ENCODE peak calls at places on chromosome 11, in five cellular contexts. One of them, this sample, is unnamed.

GRCh38 chr11:2387266-2387982 is 10.3 kb downstream of the CD81 start:
- DNase-seq in neuronal stem cell: no peak
- DNase-seq in KBM-7: no peak
- DNase-seq in dermis blood vessel endothelial cell: peak
- DNase-seq in 8988T: no peak
- DNase-seq in this sample: no peak

GRCh38 chr11:105856954-105857353 is 165.1 kb downstream of the MSANTD4 start:
- DNase-seq in neuronal stem cell: no peak
- DNase-seq in KBM-7: no peak
- DNase-seq in dermis blood vessel endothelial cell: no peak
- DNase-seq in 8988T: no peak
- DNase-seq in this sample: no peak

GRCh38 chr11:107202189-107202588 is 183.9 kb upstream of the GUCY1A2 start:
- DNase-seq in neuronal stem cell: no peak
- DNase-seq in KBM-7: no peak
- DNase-seq in dermis blood vessel endothelial cell: no peak
- DNase-seq in 8988T: no peak
- DNase-seq in this sample: no peak

GRCh38 chr11:34534826-34535225 is 21.2 kb upstream of the ELF5 start:
- DNase-seq in neuronal stem cell: no peak
- DNase-seq in KBM-7: no peak
- DNase-seq in dermis blood vessel endothelial cell: no peak
- DNase-seq in 8988T: no peak
- DNase-seq in this sample: no peak

GRCh38 chr11:95373241-95373640 is 142.2 kb upstream of the SESN3 start:
- DNase-seq in neuronal stem cell: no peak
- DNase-seq in KBM-7: no peak
- DNase-seq in dermis blood vessel endothelial cell: no peak
- DNase-seq in 8988T: no peak
- DNase-seq in this sample: no peak

GRCh38 chr11:48154162-48154561 is 62.4 kb upstream of the OR4B1 start:
- DNase-seq in neuronal stem cell: no peak
- DNase-seq in KBM-7: no peak
- DNase-seq in dermis blood vessel endothelial cell: peak
- DNase-seq in 8988T: no peak
- DNase-seq in this sample: peak

GRCh38 chr11:134554106-134554505 is 142.1 kb upstream of the B3GAT1 start:
- DNase-seq in neuronal stem cell: no peak
- DNase-seq in KBM-7: no peak
- DNase-seq in dermis blood vessel endothelial cell: no peak
- DNase-seq in 8988T: no peak
- DNase-seq in this sample: no peak

GRCh38 chr11:7563269-7563668 is 49.5 kb downstream of the PPFIBP2 start:
- DNase-seq in neuronal stem cell: no peak
- DNase-seq in KBM-7: no peak
- DNase-seq in dermis blood vessel endothelial cell: no peak
- DNase-seq in 8988T: no peak
- DNase-seq in this sample: no peak

GRCh38 chr11:120800206-120800605 is 223.7 kb upstream of the TBCEL start:
- DNase-seq in neuronal stem cell: no peak
- DNase-seq in KBM-7: no peak
- DNase-seq in dermis blood vessel endothelial cell: no peak
- DNase-seq in 8988T: no peak
- DNase-seq in this sample: no peak

GRCh38 chr11:16365456-16366355 is 9.4 kb upstream of the SOX6 start:
- DNase-seq in neuronal stem cell: no peak
- DNase-seq in KBM-7: no peak
- DNase-seq in dermis blood vessel endothelial cell: no peak
- DNase-seq in 8988T: no peak
- DNase-seq in this sample: no peak

GRCh38 chr11:47886096-47886495 is 37.9 kb upstream of the NUP160 start:
- DNase-seq in neuronal stem cell: no peak
- DNase-seq in KBM-7: peak
- DNase-seq in dermis blood vessel endothelial cell: peak
- DNase-seq in 8988T: no peak
- DNase-seq in this sample: peak

GRCh38 chr11:130425156-130425555 is 3.3 kb downstream of the ADAMTS8 start:
- DNase-seq in neuronal stem cell: no peak
- DNase-seq in KBM-7: no peak
- DNase-seq in dermis blood vessel endothelial cell: no peak
- DNase-seq in 8988T: no peak
- DNase-seq in this sample: no peak

GRCh38 chr11:101428918-101429317 is 154.9 kb downstream of the TRPC6 start:
- DNase-seq in neuronal stem cell: no peak
- DNase-seq in KBM-7: peak
- DNase-seq in dermis blood vessel endothelial cell: peak
- DNase-seq in 8988T: no peak
- DNase-seq in this sample: no peak

GRCh38 chr11:96318850-96319249 is 24.1 kb downstream of the MAML2 start:
- DNase-seq in neuronal stem cell: no peak
- DNase-seq in KBM-7: no peak
- DNase-seq in dermis blood vessel endothelial cell: no peak
- DNase-seq in 8988T: no peak
- DNase-seq in this sample: no peak

GRCh38 chr11:86193297-86194095 is 51.1 kb upstream of the EED start:
- DNase-seq in neuronal stem cell: peak
- DNase-seq in KBM-7: peak
- DNase-seq in dermis blood vessel endothelial cell: peak
- DNase-seq in 8988T: peak
- DNase-seq in this sample: peak

GRCh38 chr11:419248-420005 is 4.6 kb upstream of the SIGIRR start:
- DNase-seq in neuronal stem cell: no peak
- DNase-seq in KBM-7: no peak
- DNase-seq in dermis blood vessel endothelial cell: no peak
- DNase-seq in 8988T: no peak
- DNase-seq in this sample: no peak

GRCh38 chr11:66546368-66546965 is at the start of gene ACTN3:
- DNase-seq in neuronal stem cell: peak
- DNase-seq in KBM-7: no peak
- DNase-seq in dermis blood vessel endothelial cell: no peak
- DNase-seq in 8988T: no peak
- DNase-seq in this sample: no peak

GRCh38 chr11:57638005-57638760 is 11.5 kb downstream of the YPEL4 start:
- DNase-seq in neuronal stem cell: peak
- DNase-seq in KBM-7: peak
- DNase-seq in dermis blood vessel endothelial cell: peak
- DNase-seq in 8988T: peak
- DNase-seq in this sample: peak

GRCh38 chr11:79264284-79264683 is 176.5 kb downstream of the TENM4 start:
- DNase-seq in neuronal stem cell: no peak
- DNase-seq in KBM-7: no peak
- DNase-seq in dermis blood vessel endothelial cell: no peak
- DNase-seq in 8988T: no peak
- DNase-seq in this sample: no peak

GRCh38 chr11:28133146-28133545 is 25.0 kb downstream of the METTL15 start:
- DNase-seq in neuronal stem cell: no peak
- DNase-seq in KBM-7: no peak
- DNase-seq in dermis blood vessel endothelial cell: no peak
- DNase-seq in 8988T: no peak
- DNase-seq in this sample: no peak

GRCh38 chr11:111069076-111069475 is 176.4 kb upstream of the POU2AF2 start:
- DNase-seq in neuronal stem cell: no peak
- DNase-seq in KBM-7: no peak
- DNase-seq in dermis blood vessel endothelial cell: peak
- DNase-seq in 8988T: no peak
- DNase-seq in this sample: peak

GRCh38 chr11:1412377-1413095 is 22.8 kb downstream of the BRSK2 start:
- DNase-seq in neuronal stem cell: no peak
- DNase-seq in KBM-7: no peak
- DNase-seq in dermis blood vessel endothelial cell: no peak
- DNase-seq in 8988T: no peak
- DNase-seq in this sample: no peak

GRCh38 chr11:15199693-15200092 is 85.0 kb downstream of the INSC start:
- DNase-seq in neuronal stem cell: no peak
- DNase-seq in KBM-7: no peak
- DNase-seq in dermis blood vessel endothelial cell: no peak
- DNase-seq in 8988T: no peak
- DNase-seq in this sample: no peak

GRCh38 chr11:122917311-122917710 is 34.8 kb downstream of the JHY start:
- DNase-seq in neuronal stem cell: no peak
- DNase-seq in KBM-7: no peak
- DNase-seq in dermis blood vessel endothelial cell: no peak
- DNase-seq in 8988T: no peak
- DNase-seq in this sample: no peak

GRCh38 chr11:125514336-125515101 is 18.5 kb upstream of the FEZ1 start:
- DNase-seq in neuronal stem cell: no peak
- DNase-seq in KBM-7: peak
- DNase-seq in dermis blood vessel endothelial cell: peak
- DNase-seq in 8988T: no peak
- DNase-seq in this sample: no peak

GRCh38 chr11:33772300-33772699 is 2.0 kb downstream of the FBXO3 start:
- DNase-seq in neuronal stem cell: no peak
- DNase-seq in KBM-7: no peak
- DNase-seq in dermis blood vessel endothelial cell: no peak
- DNase-seq in 8988T: no peak
- DNase-seq in this sample: no peak

GRCh38 chr11:3162410-3163240 is 2.5 kb downstream of the OSBPL5 start:
- DNase-seq in neuronal stem cell: no peak
- DNase-seq in KBM-7: no peak
- DNase-seq in dermis blood vessel endothelial cell: no peak
- DNase-seq in 8988T: peak
- DNase-seq in this sample: no peak

GRCh38 chr11:1628506-1629325 is 859 bp upstream of the KRTAP5-5 start:
- DNase-seq in neuronal stem cell: peak
- DNase-seq in KBM-7: peak
- DNase-seq in dermis blood vessel endothelial cell: peak
- DNase-seq in 8988T: peak
- DNase-seq in this sample: peak

GRCh38 chr11:12243511-12243910 is 133.1 kb downstream of the MICAL2 start:
- DNase-seq in neuronal stem cell: no peak
- DNase-seq in KBM-7: no peak
- DNase-seq in dermis blood vessel endothelial cell: no peak
- DNase-seq in 8988T: no peak
- DNase-seq in this sample: no peak

GRCh38 chr11:96143016-96143670 is 199.9 kb downstream of the MAML2 start:
- DNase-seq in neuronal stem cell: peak
- DNase-seq in KBM-7: no peak
- DNase-seq in dermis blood vessel endothelial cell: peak
- DNase-seq in 8988T: no peak
- DNase-seq in this sample: peak

GRCh38 chr11:128420943-128421342 is 166.4 kb downstream of the ETS1 start:
- DNase-seq in neuronal stem cell: no peak
- DNase-seq in KBM-7: no peak
- DNase-seq in dermis blood vessel endothelial cell: no peak
- DNase-seq in 8988T: no peak
- DNase-seq in this sample: no peak

GRCh38 chr11:24511518-24511917 is 14.7 kb downstream of the LUZP2 start:
- DNase-seq in neuronal stem cell: no peak
- DNase-seq in KBM-7: no peak
- DNase-seq in dermis blood vessel endothelial cell: no peak
- DNase-seq in 8988T: no peak
- DNase-seq in this sample: no peak

GRCh38 chr11:89504270-89504669 is 13.1 kb upstream of the NOX4 start:
- DNase-seq in neuronal stem cell: no peak
- DNase-seq in KBM-7: no peak
- DNase-seq in dermis blood vessel endothelial cell: no peak
- DNase-seq in 8988T: no peak
- DNase-seq in this sample: no peak

GRCh38 chr11:34238533-34238932 is 119.3 kb downstream of the ABTB2 start:
- DNase-seq in neuronal stem cell: no peak
- DNase-seq in KBM-7: no peak
- DNase-seq in dermis blood vessel endothelial cell: no peak
- DNase-seq in 8988T: no peak
- DNase-seq in this sample: no peak

GRCh38 chr11:111441443-111441842 is 62.4 kb upstream of the POU2AF1 start:
- DNase-seq in neuronal stem cell: no peak
- DNase-seq in KBM-7: no peak
- DNase-seq in dermis blood vessel endothelial cell: peak
- DNase-seq in 8988T: no peak
- DNase-seq in this sample: no peak

GRCh38 chr11:21866781-21867180 is 326.1 kb upstream of the ANO5 start:
- DNase-seq in neuronal stem cell: no peak
- DNase-seq in KBM-7: no peak
- DNase-seq in dermis blood vessel endothelial cell: no peak
- DNase-seq in 8988T: no peak
- DNase-seq in this sample: no peak

GRCh38 chr11:57527056-57527631 is 3.4 kb downstream of the TIMM10 start:
- DNase-seq in neuronal stem cell: peak
- DNase-seq in KBM-7: peak
- DNase-seq in dermis blood vessel endothelial cell: peak
- DNase-seq in 8988T: no peak
- DNase-seq in this sample: peak

GRCh38 chr11:120527111-120527748 is 15.7 kb downstream of the GRIK4 start:
- DNase-seq in neuronal stem cell: no peak
- DNase-seq in KBM-7: no peak
- DNase-seq in dermis blood vessel endothelial cell: no peak
- DNase-seq in 8988T: no peak
- DNase-seq in this sample: no peak